ENCODE peak calls at places on chromosomes 3 and 15, in five cellular contexts. Y is H9, F is neuronal stem cell, W is H1, M is trophoblast cell. K is an unnamed sample. For H3K4me1, the result is how much of the 10 kb centered on the place peaks cover.

GRCh38 chr3:119236756-119237155 is 3.9 kb downstream of the B4GALT4 start:
- DNase-seq in Y (no peak), F (no peak), W (no peak), M (no peak), K (no peak)

GRCh38 chr15:83158393-83158792 is 49.2 kb downstream of the HDGFL3 start:
- DNase-seq in Y (no peak), F (no peak), W (no peak), M (peak), K (no peak)

GRCh38 chr15:41567261-41567660 is 8.2 kb downstream of the TYRO3 start:
- DNase-seq in Y (no peak), F (no peak), W (no peak), M (no peak), K (no peak)

GRCh38 chr3:58383904-58384303 is 49.7 kb downstream of the PDHB start:
- DNase-seq in Y (no peak), F (no peak), W (no peak), M (peak), K (peak)

GRCh38 chr15:77773903-77774302 is 141.2 kb upstream of the LINGO1 start:
- DNase-seq in Y (no peak), F (no peak), W (no peak), M (no peak), K (no peak)

GRCh38 chr3:133941390-133941789 is 45.7 kb upstream of the RAB6B start:
- DNase-seq in Y (peak), F (no peak), W (no peak), M (no peak), K (no peak)

GRCh38 chr3:30226606-30227151 is 379.7 kb upstream of the TGFBR2 start:
- DNase-seq in Y (no peak), F (no peak), W (no peak), M (no peak), K (no peak)

GRCh38 chr3:31251083-31251482 is 281.6 kb upstream of the STT3B start:
- DNase-seq in Y (no peak), F (no peak), W (no peak), M (no peak), K (no peak)

GRCh38 chr3:72234394-72234793 is 449.4 kb upstream of the PROK2 start:
- DNase-seq in Y (no peak), F (no peak), W (no peak), M (peak), K (no peak)

GRCh38 chr3:64158334-64158733 is 66.9 kb downstream of the PRICKLE2 start:
- DNase-seq in Y (no peak), F (no peak), W (no peak), M (no peak), K (no peak)

GRCh38 chr3:126811530-126811929 is 107.5 kb downstream of the CHCHD6 start:
- DNase-seq in Y (no peak), F (no peak), W (no peak), M (peak), K (peak)

GRCh38 chr3:157369712-157370447 is 66.8 kb upstream of the PTX3 start:
- DNase-seq in Y (no peak), F (no peak), W (no peak), M (no peak), K (no peak)

GRCh38 chr3:174431717-174432116 is 427.4 kb upstream of the NAALADL2 start:
- DNase-seq in Y (no peak), F (no peak), W (no peak), M (peak), K (peak)

GRCh38 chr3:57852896-57853295 is 96.8 kb downstream of the SLMAP start:
- DNase-seq in Y (no peak), F (no peak), W (no peak), M (peak), K (peak)

GRCh38 chr3:43319794-43320193 is 33.5 kb downstream of the SNRK start:
- DNase-seq in Y (no peak), F (no peak), W (no peak), M (no peak), K (peak)

GRCh38 chr15:35112346-35112745 is 27.3 kb upstream of the NANOGP8 start:
- DNase-seq in Y (no peak), F (no peak), W (no peak), M (peak), K (no peak)

GRCh38 chr3:143601738-143602480 is 246.4 kb downstream of the SLC9A9 start:
- DNase-seq in Y (peak), F (no peak), W (no peak), M (peak), K (peak)

GRCh38 chr3:95246413-95246812 is 1183.6 kb downstream of the NSUN3 start:
- DNase-seq in Y (no peak), F (no peak), W (no peak), M (no peak), K (no peak)

GRCh38 chr3:35521196-35521595 is 118.1 kb upstream of the ARPP21 start:
- DNase-seq in Y (no peak), F (no peak), W (no peak), M (no peak), K (no peak)

GRCh38 chr3:126541628-126542339 is 16.9 kb downstream of the C3orf22 start:
- DNase-seq in Y (peak), F (no peak), W (no peak), M (no peak), K (no peak)

GRCh38 chr15:99253381-99254090 is 2.3 kb downstream of the LRRC28 start:
- DNase-seq in Y (no peak), F (no peak), W (no peak), M (no peak), K (peak)

GRCh38 chr3:53174346-53175250 is 13.6 kb downstream of the PRKCD start:
- DNase-seq in Y (no peak), F (no peak), W (no peak), M (no peak), K (no peak)

GRCh38 chr3:130384547-130384946 is 39.1 kb downstream of the COL6A5 start:
- DNase-seq in Y (no peak), F (no peak), W (no peak), M (no peak), K (no peak)

GRCh38 chr3:72748659-72749058 is 99.6 kb downstream of the SHQ1 start:
- DNase-seq in Y (no peak), F (no peak), W (no peak), M (no peak), K (no peak)

GRCh38 chr3:71510485-71510884 is 73.0 kb downstream of the FOXP1 start:
- DNase-seq in Y (no peak), F (no peak), W (no peak), M (no peak), K (peak)

GRCh38 chr3:188389711-188390346 is 235.9 kb downstream of the LPP start:
- DNase-seq in Y (no peak), F (no peak), W (no peak), M (peak), K (no peak)

GRCh38 chr3:129051776-129052400 is 8.7 kb upstream of the GP9 start:
- DNase-seq in Y (no peak), F (no peak), W (no peak), M (no peak), K (peak)

GRCh38 chr3:36124118-36124796 is 256.0 kb upstream of the STAC start:
- DNase-seq in Y (peak), F (peak), W (peak), M (peak), K (peak)

GRCh38 chr3:177279118-177279815 is 82.0 kb upstream of the TBL1XR1 start:
- DNase-seq in Y (no peak), F (no peak), W (no peak), M (peak), K (no peak)

GRCh38 chr15:41936649-41937567 is 35.4 kb downstream of the EHD4 start:
- DNase-seq in Y (no peak), F (no peak), W (no peak), M (peak), K (peak)

GRCh38 chr3:32153414-32154016 is 47.1 kb downstream of the GPD1L start:
- DNase-seq in Y (no peak), F (no peak), W (no peak), M (no peak), K (no peak)

GRCh38 chr15:56653787-56654186 is 79.5 kb downstream of the ZNF280D start:
- DNase-seq in Y (no peak), F (no peak), W (no peak), M (no peak), K (no peak)

GRCh38 chr15:99143655-99144610 is 39.1 kb downstream of the SYNM start:
- DNase-seq in Y (peak), F (no peak), W (no peak), M (peak), K (peak)

DNA sequence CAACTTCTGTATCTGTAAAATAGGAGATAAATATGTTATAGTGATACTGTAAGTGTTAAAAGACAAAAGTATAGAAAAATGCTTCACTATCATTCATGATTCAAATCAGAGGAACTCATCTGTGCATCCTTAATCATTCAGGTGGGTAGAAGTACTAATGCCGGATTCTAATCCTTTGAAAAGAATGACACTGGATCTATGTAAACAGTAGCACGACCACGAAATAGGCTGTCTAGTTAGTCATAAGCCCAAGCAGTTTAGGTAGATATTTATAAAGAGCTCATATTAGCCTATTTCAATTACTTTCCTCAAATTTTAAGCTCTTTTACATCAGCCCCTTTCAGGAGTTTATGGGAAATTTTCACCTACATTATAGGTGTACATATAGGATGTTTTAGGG is 437.9 kb downstream of the SOX2 start:
- DNase-seq in Y (no peak), F (no peak), W (no peak), M (no peak), K (no peak)
- H2BK12ac ChIP-seq in Y (no peak), F (no peak), W (no peak), M (no peak), K (no peak)

GRCh38 chr15:79195802-79196201 is 86.7 kb upstream of the ANKRD34C start:
- DNase-seq in Y (no peak), F (no peak), W (no peak), M (no peak), K (no peak)
- H4K8ac ChIP-seq in Y (no peak), F (no peak), W (no peak), M (no peak), K (no peak)

DNA sequence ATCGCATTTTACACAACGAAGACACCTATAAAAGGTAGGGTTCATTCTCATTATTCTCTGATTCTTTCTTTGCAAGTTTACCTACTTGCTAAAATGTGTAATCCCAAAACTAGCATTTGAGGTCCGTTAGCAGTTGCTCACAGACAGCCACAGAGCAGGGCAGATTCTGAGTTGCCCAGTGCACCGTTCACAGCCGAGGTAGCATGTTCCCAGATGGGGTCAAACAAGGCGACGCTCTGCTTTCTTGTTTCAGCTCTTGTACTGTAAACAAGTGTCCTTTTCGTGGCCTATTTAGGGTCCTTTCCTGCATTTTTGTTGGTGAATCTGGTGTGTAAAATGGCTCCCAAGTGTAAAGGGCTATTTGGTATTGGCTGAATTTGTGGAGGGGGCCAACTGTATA is 3.1 kb downstream of the PPP1R2 start:
- DNase-seq in Y (no peak), F (no peak), W (no peak), M (no peak), K (no peak)
- H3K4me1 ChIP-seq in Y (under half), F (under half), W (under half), M (under half), K (under half)

GRCh38 chr3:98263944-98264343 is at the start of gene OR5H6:
- DNase-seq in Y (no peak), F (no peak), W (no peak), M (no peak), K (no peak)

GRCh38 chr3:98274914-98275313 is 7.4 kb upstream of the OR5H2 start:
- DNase-seq in Y (peak), F (no peak), W (no peak), M (peak), K (no peak)

GRCh38 chr3:98272126-98272525 is 8.1 kb downstream of the OR5H6 start:
- DNase-seq in Y (no peak), F (no peak), W (no peak), M (peak), K (no peak)

DNA sequence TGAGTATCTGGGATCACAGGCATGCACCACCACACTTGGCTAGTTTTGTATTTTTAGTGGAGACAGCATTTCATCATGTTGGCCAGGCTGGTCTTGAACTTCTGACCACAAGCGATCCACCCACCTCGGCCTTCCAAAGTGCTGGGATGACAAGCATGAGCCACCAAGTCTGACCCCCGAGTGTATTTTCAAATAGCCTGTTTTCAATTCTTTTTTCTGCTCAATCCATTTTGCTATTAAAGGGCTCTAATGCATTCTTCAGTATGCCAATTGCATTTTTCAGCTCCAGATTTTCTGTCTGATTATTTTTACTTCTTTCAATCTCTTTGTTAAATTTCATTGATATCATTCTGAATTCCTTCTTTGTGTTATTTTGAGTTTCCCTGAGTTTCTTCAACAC is 5.8 kb downstream of the OR5H6 start:
- DNase-seq in Y (no peak), F (no peak), W (no peak), M (no peak), K (no peak)
- H2BK12ac ChIP-seq in Y (no peak), F (peak), W (no peak), M (no peak), K (no peak)

GRCh38 chr3:11198070-11198469 is 43.8 kb downstream of the HRH1 start:
- DNase-seq in Y (no peak), F (no peak), W (no peak), M (no peak), K (no peak)
- H4K8ac ChIP-seq in Y (no peak), F (no peak), W (peak), M (no peak), K (no peak)

GRCh38 chr15:91862891-91863520 is 9.5 kb downstream of the SLCO3A1 start:
- DNase-seq in Y (no peak), F (no peak), W (no peak), M (no peak), K (no peak)

GRCh38 chr15:91861223-91861622 is 7.7 kb downstream of the SLCO3A1 start:
- DNase-seq in Y (no peak), F (peak), W (no peak), M (peak), K (no peak)

GRCh38 chr15:91863621-91864255 is 10.2 kb downstream of the SLCO3A1 start:
- DNase-seq in Y (no peak), F (no peak), W (no peak), M (no peak), K (no peak)

GRCh38 chr15:91857772-91858171 is 4.3 kb downstream of the SLCO3A1 start:
- DNase-seq in Y (no peak), F (no peak), W (no peak), M (no peak), K (no peak)

GRCh38 chr15:91860498-91860897 is 7.0 kb downstream of the SLCO3A1 start:
- DNase-seq in Y (no peak), F (no peak), W (no peak), M (no peak), K (no peak)
- H3K4me1 ChIP-seq in Y (under half), F (under half), W (under half), M (under half), K (under half)

K was measured in mesenchymal stem cell.